ENCODE peak calls at places on chromosomes 12 and 14, in six cellular contexts. Z, T, Y, H, J and G are unnamed samples. For H3K9me3, the result is how much of the 10 kb centered on the place peaks cover.

GRCh38 chr14:21069388-21070082 is 569 bp upstream of the ARHGEF40 start:
- DNase-seq in Z (no peak), T (no peak), H (peak), Y (no peak), J (peak), G (peak)

GRCh38 chr14:61125314-61126082 is 144.5 kb downstream of the SLC38A6 start:
- DNase-seq in Z (no peak), H (peak), T (no peak), Y (no peak), J (peak), G (no peak)

GRCh38 chr12:107429006-107429698 is 256.4 kb upstream of the PWP1 start:
- DNase-seq in Z (peak), T (no peak), H (no peak), Y (no peak), J (no peak), G (peak)

GRCh38 chr12:68428724-68429580 is 96.8 kb upstream of the MDM1 start:
- DNase-seq in H (peak), T (no peak), Y (no peak), Z (no peak), J (no peak), G (no peak)

GRCh38 chr12:28966049-28966778 is 182.9 kb upstream of the FAR2 start:
- DNase-seq in Y (no peak), J (no peak), Z (peak), T (no peak), H (peak), G (peak)

GRCh38 chr12:129911437-129912049 is 7.7 kb upstream of the TMEM132D start:
- DNase-seq in T (no peak), J (peak), Y (peak), H (no peak), Z (no peak), G (peak)

GRCh38 chr12:510071-510825 is 50.5 kb downstream of the B4GALNT3 start:
- DNase-seq in J (no peak), Y (peak), H (no peak), T (no peak), Z (peak), G (no peak)

GRCh38 chr12:26290560-26290959 is 95.2 kb downstream of the SSPN start:
- DNase-seq in T (no peak), Z (no peak), Y (no peak), H (no peak), J (no peak), G (no peak)

GRCh38 chr12:118544569-118544968 is 168.2 kb downstream of the SUDS3 start:
- DNase-seq in H (peak), Z (no peak), T (no peak), J (no peak), Y (peak), G (no peak)

GRCh38 chr14:103137721-103138482 is 14.6 kb downstream of the TNFAIP2 start:
- DNase-seq in T (no peak), Z (no peak), J (no peak), H (no peak), Y (no peak), G (no peak)

GRCh38 chr12:59651230-59651920 is 55.5 kb downstream of the SLC16A7 start:
- DNase-seq in Y (peak), H (peak), T (no peak), J (no peak), Z (no peak), G (no peak)

GRCh38 chr12:104743181-104743580 is 214.9 kb downstream of the SLC41A2 start:
- DNase-seq in Y (no peak), J (no peak), Z (no peak), H (no peak), T (no peak), G (no peak)

GRCh38 chr12:16531623-16532022 is 74.3 kb downstream of the LMO3 start:
- DNase-seq in H (no peak), T (no peak), Z (no peak), Y (no peak), J (no peak), G (no peak)

GRCh38 chr12:62288328-62288727 is 28.1 kb downstream of the USP15 start:
- DNase-seq in T (no peak), Z (no peak), Y (no peak), H (no peak), J (no peak), G (no peak)

GRCh38 chr12:65123435-65124063 is 2.4 kb upstream of the WIF1 start:
- DNase-seq in J (no peak), T (no peak), H (peak), Z (no peak), Y (peak), G (no peak)

GRCh38 chr12:56645201-56645716 is 525 bp downstream of the ATP5F1B start:
- DNase-seq in J (no peak), T (peak), Z (no peak), H (no peak), Y (no peak), G (no peak)

GRCh38 chr12:4379410-4379809 is at the start of gene FGF23:
- DNase-seq in Y (no peak), T (no peak), H (peak), J (no peak), Z (no peak), G (no peak)

GRCh38 chr12:91361864-91362263 is 179.2 kb upstream of the DCN start:
- DNase-seq in J (no peak), Y (peak), H (peak), T (no peak), Z (no peak), G (no peak)

GRCh38 chr14:47722929-47723693 is 47.7 kb upstream of the MDGA2 start:
- DNase-seq in H (no peak), J (no peak), Y (no peak), Z (no peak), T (no peak), G (no peak)

GRCh38 chr12:19575307-19576243 is 136.3 kb downstream of the AEBP2 start:
- DNase-seq in Z (peak), Y (peak), J (no peak), T (no peak), H (peak), G (no peak)

GRCh38 chr12:100661300-100661951 is 87.9 kb downstream of the GAS2L3 start:
- DNase-seq in Y (no peak), J (no peak), Z (no peak), H (peak), T (no peak), G (no peak)

GRCh38 chr12:30457621-30458289 is 237.9 kb downstream of the IPO8 start:
- DNase-seq in Y (peak), T (no peak), H (peak), J (peak), Z (no peak), G (no peak)

GRCh38 chr12:97112161-97112560 is 205.1 kb downstream of the NEDD1 start:
- DNase-seq in Y (peak), T (no peak), Z (no peak), J (no peak), H (no peak), G (no peak)

GRCh38 chr14:35361141-35361480 is 43.4 kb downstream of the NFKBIA start:
- DNase-seq in Z (no peak), J (no peak), Y (no peak), T (peak), H (no peak), G (no peak)

GRCh38 chr14:75200451-75200850 is 24.0 kb upstream of the TMED10 start:
- DNase-seq in Z (peak), J (no peak), Y (no peak), H (no peak), T (no peak), G (no peak)

GRCh38 chr12:95922231-95922630 is 20.2 kb downstream of the CCDC38 start:
- DNase-seq in J (no peak), T (no peak), Z (no peak), Y (no peak), H (peak), G (no peak)

GRCh38 chr12:53483225-53483978 is 15.9 kb downstream of the MAP3K12 start:
- DNase-seq in H (no peak), T (peak), J (no peak), Z (no peak), Y (no peak), G (no peak)

GRCh38 chr14:33799705-33800269 is 151.1 kb downstream of the EGLN3 start:
- DNase-seq in Y (no peak), H (no peak), Z (no peak), J (no peak), T (no peak), G (peak)

GRCh38 chr12:118103601-118104382 is at the start of gene VSIG10:
- DNase-seq in T (peak), Z (peak), Y (peak), J (peak), H (peak), G (peak)

GRCh38 chr14:106872619-106873446 is 1346.5 kb downstream of the TMEM121 start:
- DNase-seq in Z (peak), J (peak), T (peak), H (no peak), Y (peak), G (peak)

GRCh38 chr12:56873382-56873781 is 60.8 kb downstream of the SDR9C7 start:
- DNase-seq in Z (no peak), T (no peak), J (no peak), Y (no peak), H (no peak), G (no peak)

GRCh38 chr14:89474464-89474863 is 57.4 kb upstream of the FOXN3 start:
- DNase-seq in J (no peak), T (no peak), H (no peak), Y (no peak), Z (no peak), G (no peak)

GRCh38 chr12:78208106-78208505 is 377.4 kb downstream of the NAV3 start:
- DNase-seq in Z (no peak), H (peak), J (no peak), Y (no peak), T (no peak), G (no peak)

GRCh38 chr12:90407841-90408240 is 547.1 kb downstream of the CCER1 start:
- DNase-seq in Z (no peak), Y (no peak), H (no peak), J (peak), T (no peak), G (no peak)

GRCh38 chr12:74791365-74791764 is 253.7 kb downstream of the ATXN7L3B start:
- DNase-seq in T (no peak), H (no peak), Z (no peak), Y (no peak), J (no peak), G (no peak)

GRCh38 chr12:74794522-74794921 is 256.9 kb downstream of the ATXN7L3B start:
- DNase-seq in Y (no peak), H (no peak), J (no peak), T (no peak), Z (no peak), G (no peak)

GRCh38 chr12:74790958-74791357 is 253.3 kb downstream of the ATXN7L3B start:
- DNase-seq in J (no peak), Z (no peak), T (no peak), H (no peak), Y (no peak), G (no peak)
- H3K4me3 ChIP-seq in J (no peak), Z (no peak), T (no peak), H (no peak), Y (no peak), G (no peak)

GRCh38 chr14:98259881-98260280 is 1012.1 kb downstream of the BCL11B start:
- DNase-seq in Y (no peak), Z (no peak), T (no peak), H (no peak), J (no peak), G (no peak)

GRCh38 chr14:98262566-98262965 is 1009.4 kb downstream of the BCL11B start:
- DNase-seq in Z (no peak), J (no peak), Y (no peak), H (no peak), T (no peak), G (no peak)
- H3K9me3 ChIP-seq in Z (under half), J (under half), Y (under half), H (under half), T (under half), G (under half)

GRCh38 chr12:6093764-6094163 is 30.7 kb downstream of the VWF start:
- DNase-seq in T (no peak), Y (peak), H (no peak), Z (no peak), J (no peak), G (no peak)

GRCh38 chr12:6095269-6095668 is 29.2 kb downstream of the VWF start:
- DNase-seq in Z (no peak), J (no peak), H (no peak), T (no peak), Y (no peak), G (no peak)

GRCh38 chr12:6091786-6092566 is 32.5 kb downstream of the VWF start:
- DNase-seq in Y (no peak), J (no peak), H (no peak), T (no peak), Z (no peak), G (no peak)

GRCh38 chr12:6090786-6091185 is 33.7 kb downstream of the VWF start:
- DNase-seq in Z (no peak), J (no peak), T (no peak), H (peak), Y (no peak), G (no peak)

GRCh38 chr12:6092784-6093722 is 31.4 kb downstream of the VWF start:
- DNase-seq in Y (peak), T (peak), J (no peak), H (peak), Z (peak), G (no peak)
- H3K27ac ChIP-seq in Y (peak), T (no peak), J (no peak), H (peak), Z (peak), G (no peak)

DNA sequence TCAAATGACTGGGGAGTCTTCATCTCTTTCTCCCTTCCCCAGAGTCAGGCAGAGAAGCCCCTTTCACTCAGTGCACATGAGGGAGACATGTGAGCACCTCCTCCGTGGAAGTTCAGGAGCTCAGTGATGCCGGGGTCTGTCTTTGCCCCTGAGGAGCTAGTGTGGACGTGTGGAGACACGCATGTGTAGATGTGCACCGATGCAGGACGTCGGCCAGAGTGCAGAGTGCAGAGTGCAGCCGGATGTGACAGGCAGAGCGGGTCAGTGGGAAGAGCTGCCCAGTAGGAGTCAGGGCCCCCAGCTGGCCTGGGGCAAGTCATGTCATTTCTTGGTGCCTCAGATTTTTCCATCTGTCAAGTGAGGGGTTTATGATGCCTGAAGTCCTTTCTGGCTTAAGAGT is 20.7 kb downstream of the TSPAN9 start:
- DNase-seq in Y (no peak), H (no peak), Z (no peak), T (no peak), J (no peak), G (no peak)
- H3K4me3 ChIP-seq in Y (no peak), H (no peak), Z (no peak), T (no peak), J (no peak), G (no peak)

DNA sequence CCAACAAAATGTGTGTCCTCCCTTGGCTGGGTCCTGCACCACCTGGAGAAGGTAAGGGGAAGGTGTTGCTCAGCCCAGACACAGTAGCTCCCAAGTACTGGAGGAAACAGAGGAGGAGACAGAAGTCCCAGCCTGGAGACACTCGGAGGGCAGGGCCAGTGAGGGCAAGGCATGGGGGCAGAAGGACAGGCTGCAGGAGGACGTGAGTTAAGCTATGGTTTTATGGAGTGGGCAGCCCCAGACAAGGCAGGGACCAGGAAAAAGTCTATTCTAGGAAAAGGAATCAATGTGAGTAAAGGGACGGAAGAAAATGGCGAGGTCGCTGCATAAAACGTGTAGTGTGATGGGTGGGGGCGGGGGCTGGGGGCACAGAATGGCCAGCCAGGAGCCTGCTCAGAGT is 210.1 kb upstream of the DIO3 start:
- DNase-seq in Y (no peak), J (no peak), Z (no peak), T (no peak), H (no peak), G (no peak)
- H3K9me3 ChIP-seq in Y (under half), J (under half), Z (under half), T (under half), H (under half), G (under half)

DNA sequence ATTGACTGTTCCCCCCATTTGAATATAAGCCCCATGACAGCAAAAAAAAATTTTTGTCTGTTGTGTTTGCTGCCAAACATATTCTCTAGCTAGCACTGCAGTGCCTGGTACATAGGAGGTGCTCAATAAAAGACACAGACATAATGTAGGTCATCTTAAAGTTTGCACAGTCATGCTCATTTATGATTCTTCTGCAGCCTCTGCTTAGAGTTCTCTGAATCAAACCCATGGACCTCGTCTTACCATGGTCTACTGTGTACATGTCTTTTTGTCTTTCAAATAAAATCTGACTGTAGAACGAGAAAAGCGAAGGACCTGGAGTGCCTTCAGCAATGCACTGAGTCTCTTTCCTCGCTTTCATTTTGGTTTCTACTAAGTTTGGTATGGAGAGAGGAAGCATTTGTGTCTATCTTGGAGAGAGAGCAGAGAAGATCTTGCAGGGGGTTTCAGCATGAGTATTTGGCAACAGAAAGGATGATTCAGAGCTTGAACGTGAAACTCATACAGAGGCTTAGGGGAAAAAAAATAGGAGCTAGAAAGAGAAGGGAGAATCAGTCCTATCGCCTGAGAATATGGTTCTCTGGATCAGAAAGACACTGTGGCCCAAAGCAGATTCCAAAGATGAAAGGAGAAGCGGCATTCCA is 38.8 kb upstream of the TMCC3 start:
- DNase-seq in T (no peak), H (peak), Z (no peak), J (no peak), Y (no peak), G (no peak)
- H3K27ac ChIP-seq in T (no peak), H (no peak), Z (no peak), J (no peak), Y (no peak), G (no peak)

DNA sequence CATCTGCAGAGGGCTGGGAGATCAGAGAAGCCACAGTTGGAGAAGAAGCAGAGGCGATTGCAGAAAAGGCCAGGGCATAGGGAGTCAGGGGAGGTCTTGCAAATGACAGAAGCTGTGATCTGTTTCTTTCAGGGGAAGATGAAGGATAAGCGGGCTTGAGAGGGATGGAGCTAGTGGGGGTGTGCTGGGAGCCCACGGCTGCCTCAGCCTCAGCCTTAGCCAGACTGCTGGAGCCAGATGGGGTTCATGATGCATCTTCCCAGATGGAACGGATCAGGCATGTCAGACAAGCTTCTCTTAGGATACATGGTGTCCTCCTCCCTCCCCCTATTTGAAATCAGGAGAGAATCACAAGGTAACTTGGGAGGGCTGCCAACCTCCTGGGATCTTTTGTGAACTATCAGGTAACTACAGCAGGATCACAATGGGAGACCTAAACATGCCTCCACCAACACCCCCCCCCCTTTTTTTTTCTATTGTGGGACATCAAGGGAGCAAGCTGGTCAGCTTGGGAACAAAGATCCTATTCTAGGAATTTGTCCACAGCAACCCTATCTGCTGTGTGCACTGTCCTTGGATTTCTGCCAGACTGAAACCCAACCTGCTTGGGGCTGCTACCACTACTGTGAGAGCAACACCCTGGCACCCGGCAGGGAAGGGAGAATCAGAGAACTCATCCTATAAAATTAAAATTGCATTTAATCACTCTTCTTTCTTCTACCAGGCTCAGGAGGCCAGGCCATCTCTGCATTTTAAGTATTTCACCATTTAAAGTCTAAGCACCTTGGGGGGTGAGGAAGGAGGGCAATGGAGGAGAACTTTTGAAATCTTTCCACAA is 10.7 kb upstream of the ATP2A2 start:
- DNase-seq in Y (peak), T (peak), J (peak), H (peak), Z (no peak), G (no peak)
- H3K4me3 ChIP-seq in Y (peak), T (peak), J (peak), H (no peak), Z (no peak), G (no peak)